ENCODE peak calls at places on chromosome 11, in four cellular contexts. Q, G, R and V are unnamed samples. For H3K27me3 and H3K4me1, the result is how much of the 10 kb centered on the place peaks cover.

GRCh38 chr11:64102005-64102738 is 63.7 kb downstream of the MACROD1 start:
- DNase-seq in Q (no peak), G (no peak), R (no peak), V (no peak)

GRCh38 chr11:61545921-61546320 is 35.0 kb downstream of the SYT7 start:
- DNase-seq in Q (no peak), G (no peak), R (no peak), V (no peak)

GRCh38 chr11:22192289-22192641 is 620 bp upstream of the ANO5 start:
- DNase-seq in Q (peak), G (no peak), R (peak), V (no peak)

GRCh38 chr11:294795-295194 is 4.5 kb downstream of the IFITM5 start:
- DNase-seq in Q (no peak), G (no peak), R (peak), V (peak)

GRCh38 chr11:78725200-78725599 is 150.5 kb upstream of the NARS2 start:
- DNase-seq in Q (no peak), G (no peak), R (no peak), V (no peak)

GRCh38 chr11:103601230-103601846 is 435.1 kb upstream of the DDI1 start:
- DNase-seq in Q (peak), G (peak), R (no peak), V (peak)

GRCh38 chr11:60265373-60266214 is 14.9 kb upstream of the MS4A4A start:
- DNase-seq in Q (peak), G (peak), R (no peak), V (peak)

GRCh38 chr11:74720596-74721478 is 10.4 kb downstream of the CHRDL2 start:
- DNase-seq in Q (peak), G (peak), R (peak), V (peak)

GRCh38 chr11:36376315-36376887 is 80.3 kb downstream of the PRR5L start:
- DNase-seq in Q (peak), G (no peak), R (peak), V (peak)

GRCh38 chr11:65251476-65251875 is 10.3 kb upstream of the POLA2 start:
- DNase-seq in Q (no peak), G (peak), R (no peak), V (no peak)

GRCh38 chr11:6563667-6564066 is 39.7 kb downstream of the RRP8 start:
- DNase-seq in Q (no peak), G (no peak), R (no peak), V (no peak)

GRCh38 chr11:16767957-16768356 is 29.5 kb downstream of the C11orf58 start:
- DNase-seq in Q (no peak), G (no peak), R (no peak), V (no peak)

GRCh38 chr11:70804174-70804855 is 406.0 kb downstream of the CTTN start:
- DNase-seq in Q (no peak), G (no peak), R (no peak), V (no peak)

GRCh38 chr11:128824199-128825049 is 42.7 kb downstream of the KCNJ1 start:
- DNase-seq in Q (peak), G (peak), R (no peak), V (no peak)

GRCh38 chr11:63920870-63921417 is 4.0 kb upstream of the RCOR2 start:
- DNase-seq in Q (peak), G (no peak), R (no peak), V (no peak)

GRCh38 chr11:76048763-76049162 is 157.5 kb downstream of the WNT11 start:
- DNase-seq in Q (peak), G (no peak), R (no peak), V (no peak)

GRCh38 chr11:10709299-10710086 is 15.9 kb upstream of the IRAG1 start:
- DNase-seq in Q (no peak), G (no peak), R (no peak), V (no peak)

GRCh38 chr11:33766085-33766484 is 8.2 kb downstream of the FBXO3 start:
- DNase-seq in Q (no peak), G (no peak), R (no peak), V (no peak)

GRCh38 chr11:114448749-114449484 is 9.7 kb downstream of the REXO2 start:
- DNase-seq in Q (no peak), G (peak), R (no peak), V (no peak)

GRCh38 chr11:64572143-64572542 is 18.9 kb upstream of the SLC22A12 start:
- DNase-seq in Q (no peak), G (no peak), R (no peak), V (no peak)

GRCh38 chr11:44980533-44981427 is 30.1 kb upstream of the TP53I11 start:
- DNase-seq in Q (no peak), G (no peak), R (no peak), V (no peak)

GRCh38 chr11:107706531-107706930 is 5.3 kb downstream of the SLN start:
- DNase-seq in Q (no peak), G (no peak), R (no peak), V (no peak)

GRCh38 chr11:27557223-27557622 is 50.7 kb upstream of the LIN7C start:
- DNase-seq in Q (no peak), G (no peak), R (no peak), V (no peak)

GRCh38 chr11:35122308-35122707 is 16.7 kb upstream of the CD44 start:
- DNase-seq in Q (no peak), G (no peak), R (no peak), V (no peak)

GRCh38 chr11:74505911-74506310 is 12.4 kb upstream of the LIPT2 start:
- DNase-seq in Q (no peak), G (no peak), R (no peak), V (no peak)

GRCh38 chr11:78037056-78037455 is 14.0 kb upstream of the KCTD14 start:
- DNase-seq in Q (no peak), G (no peak), R (no peak), V (no peak)

GRCh38 chr11:30710216-30710615 is 124.1 kb upstream of the MPPED2 start:
- DNase-seq in Q (no peak), G (no peak), R (no peak), V (no peak)

GRCh38 chr11:117020873-117021564 is 77.2 kb downstream of the SIK3 start:
- DNase-seq in Q (no peak), G (no peak), R (no peak), V (no peak)

GRCh38 chr11:119222308-119222707 is 16.2 kb downstream of the CBL start:
- DNase-seq in Q (no peak), G (peak), R (no peak), V (no peak)

GRCh38 chr11:8267280-8267679 is 3.6 kb upstream of the LMO1 start:
- DNase-seq in Q (no peak), G (no peak), R (no peak), V (no peak)

GRCh38 chr11:32448232-32448631 is 12.9 kb upstream of the WT1 start:
- DNase-seq in Q (peak), G (no peak), R (no peak), V (no peak)
- H3K27me3 ChIP-seq in Q (under half), G (under half), R (under half), V (under half)

DNA sequence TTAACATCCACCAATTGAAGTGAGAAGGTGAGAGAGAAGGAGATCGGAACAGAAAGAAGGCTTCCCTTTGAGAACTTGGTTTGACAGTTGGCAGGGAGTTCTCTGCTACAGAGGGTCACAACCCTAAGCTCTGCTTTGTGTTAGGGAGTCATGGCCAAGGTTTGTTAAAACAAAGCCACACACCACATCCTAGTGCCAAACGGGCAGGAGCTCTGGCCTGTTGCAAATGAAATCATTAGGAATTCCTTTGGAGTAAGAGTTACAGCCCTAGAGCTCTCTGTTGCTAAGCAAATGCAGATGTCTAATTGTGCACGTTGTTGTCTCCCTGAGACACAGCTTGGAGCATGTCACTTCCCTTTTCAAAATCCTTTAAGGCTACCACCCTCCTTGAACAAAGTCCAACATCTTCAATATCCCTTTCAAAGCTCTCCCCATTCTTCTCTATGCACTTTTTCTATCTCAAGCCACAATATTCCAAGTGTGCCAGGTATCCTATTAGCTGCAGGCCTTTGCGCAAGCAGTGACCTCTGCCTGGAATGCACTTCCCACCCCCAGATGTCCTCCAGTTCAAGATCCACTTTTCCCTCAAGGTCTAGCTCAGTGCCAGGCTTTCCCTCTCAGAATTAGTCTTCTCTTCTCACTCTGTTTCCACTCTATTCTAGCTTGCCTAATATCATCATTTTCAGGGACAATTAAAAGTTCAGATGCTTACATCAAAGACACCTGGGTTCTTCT is 253.7 kb upstream of the POU2AF2 start:
- DNase-seq in Q (no peak), G (peak), R (no peak), V (no peak)
- H3K4me1 ChIP-seq in Q (under half), G (under half), R (under half), V (under half)

GRCh38 chr11:94201004-94201465 is 72.4 kb downstream of the PANX1 start:
- DNase-seq in Q (no peak), G (peak), R (no peak), V (no peak)
- H3K27me3 ChIP-seq in Q (under half), G (under half), R (under half), V (under half)

DNA sequence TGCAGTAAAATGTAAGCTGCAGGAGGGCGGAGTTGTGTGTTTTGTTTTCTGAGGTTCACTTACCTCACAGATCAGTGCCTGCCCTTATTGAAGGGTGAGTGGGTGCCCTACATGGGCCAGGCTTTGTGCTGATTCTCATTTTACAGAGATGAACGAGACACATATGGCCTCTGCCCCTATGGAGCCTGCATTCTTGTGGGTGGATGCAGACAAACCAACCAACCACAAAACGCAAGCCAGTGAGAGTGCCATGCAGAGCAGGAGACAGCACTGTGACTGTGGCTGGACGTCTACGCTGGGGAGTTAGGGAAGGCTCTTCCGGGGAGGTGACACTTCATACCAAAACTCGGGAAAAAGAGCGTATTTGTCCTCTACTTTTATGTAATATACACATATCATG is 9.8 kb downstream of the TESMIN start:
- DNase-seq in Q (no peak), G (no peak), R (no peak), V (no peak)
- H3K4me1 ChIP-seq in Q (under half), G (under half), R (under half), V (under half)

GRCh38 chr11:92227954-92228935 is 3.6 kb downstream of the FAT3 start:
- DNase-seq in Q (no peak), G (peak), R (no peak), V (no peak)
- H3K27me3 ChIP-seq in Q (under half), G (under half), R (half or more), V (half or more)